ENCODE peak calls at places on chromosomes 16 and 17, in nine cellular contexts. N, E, X, J, I, U, Z, C and B are unnamed samples.
A peak's percentile ranks its signal among the peaks of the same experiment; 100 is the strongest.

GRCh38 chr17:77602062-77602746 is 356.3 kb upstream of the TNRC6C start:
- DNase-seq in N (peak; percentile 85), E (peak; percentile 68), X (peak; percentile 91), J (peak; percentile 69), I (no peak), U (no peak), Z (peak; percentile 68), C (no peak), B (peak; percentile 96)

GRCh38 chr17:7712111-7712771 is 5.3 kb upstream of the DNAH2 start:
- DNase-seq in N (no peak), E (no peak), X (no peak), J (no peak), I (no peak), U (no peak), Z (no peak), C (no peak), B (peak; percentile 31)

GRCh38 chr16:86787538-86787937 is 209.2 kb downstream of the FOXL1 start:
- DNase-seq in N (no peak), E (no peak), X (no peak), J (no peak), I (no peak), U (no peak), Z (no peak), C (no peak), B (no peak)

GRCh38 chr16:81003610-81004460 is 2.9 kb downstream of the CMC2 start:
- DNase-seq in N (no peak), E (peak; percentile 28), X (peak; percentile 33), J (peak; percentile 71), I (peak; percentile 15), U (no peak), Z (peak; percentile 41), C (no peak), B (no peak)

GRCh38 chr16:81996664-81997529 is 14.4 kb downstream of the SDR42E1 start:
- DNase-seq in N (no peak), E (peak; percentile 40), X (peak; percentile 76), J (peak; percentile 77), I (no peak), U (peak; percentile 51), Z (peak; percentile 72), C (no peak), B (peak; percentile 84)

GRCh38 chr17:4566785-4567184 is 6.4 kb upstream of the GGT6 start:
- DNase-seq in N (peak; percentile 43), E (no peak), X (peak; percentile 26), J (peak; percentile 61), I (peak; percentile 55), U (peak; percentile 94), Z (peak; percentile 51), C (no peak), B (peak; percentile 32)

GRCh38 chr17:77273397-77274136 is 132.8 kb downstream of the SEC14L1 start:
- DNase-seq in N (no peak), E (no peak), X (no peak), J (peak; percentile 51), I (no peak), U (no peak), Z (no peak), C (no peak), B (no peak)

GRCh38 chr17:60139438-60140285 is 10.1 kb upstream of the CA4 start:
- DNase-seq in N (peak; percentile 43), E (no peak), X (peak; percentile 55), J (peak; percentile 69), I (peak; percentile 49), U (peak; percentile 78), Z (peak; percentile 34), C (peak; percentile 78), B (peak; percentile 84)

GRCh38 chr17:51590071-51590470 is 329.7 kb downstream of the UTP18 start:
- DNase-seq in N (no peak), E (no peak), X (no peak), J (no peak), I (no peak), U (no peak), Z (no peak), C (no peak), B (no peak)

GRCh38 chr16:70258946-70259345 is 7.2 kb upstream of the EXOSC6 start:
- DNase-seq in N (no peak), E (no peak), X (no peak), J (no peak), I (no peak), U (no peak), Z (no peak), C (no peak), B (no peak)

GRCh38 chr17:7944321-7944720 is 12.3 kb downstream of the CNTROB start:
- DNase-seq in N (no peak), E (no peak), X (no peak), J (no peak), I (no peak), U (no peak), Z (no peak), C (no peak), B (no peak)

GRCh38 chr17:10612957-10613744 is 44.0 kb downstream of the MYH3 start:
- DNase-seq in N (no peak), E (peak; percentile 55), X (peak; percentile 93), J (peak; percentile 27), I (no peak), U (no peak), Z (no peak), C (no peak), B (peak; percentile 42)

GRCh38 chr16:82888616-82889015 is 261.8 kb downstream of the CDH13 start:
- DNase-seq in N (peak; percentile 20), E (peak; percentile 58), X (peak; percentile 77), J (no peak), I (no peak), U (no peak), Z (no peak), C (no peak), B (peak; percentile 75)

GRCh38 chr17:7884581-7885356 is 3.8 kb upstream of the CHD3 start:
- DNase-seq in N (no peak), E (no peak), X (no peak), J (no peak), I (no peak), U (no peak), Z (no peak), C (no peak), B (no peak)

GRCh38 chr17:43315369-43315768 is 81.6 kb upstream of the RNU2-1 start:
- DNase-seq in N (no peak), E (no peak), X (no peak), J (no peak), I (no peak), U (no peak), Z (no peak), C (no peak), B (no peak)

GRCh38 chr17:78774456-78774855 is 7.6 kb downstream of the CYTH1 start:
- DNase-seq in N (no peak), E (no peak), X (no peak), J (no peak), I (no peak), U (no peak), Z (no peak), C (no peak), B (no peak)

GRCh38 chr16:48682971-48683370 is 73.0 kb upstream of the N4BP1 start:
- DNase-seq in N (no peak), E (no peak), X (no peak), J (no peak), I (no peak), U (no peak), Z (no peak), C (no peak), B (no peak)

GRCh38 chr17:78534492-78535284 is 42.5 kb downstream of the DNAH17 start:
- DNase-seq in N (peak; percentile 22), E (no peak), X (no peak), J (no peak), I (no peak), U (no peak), Z (no peak), C (no peak), B (no peak)

GRCh38 chr17:56144205-56144604 is 9.1 kb upstream of the ANKFN1 start:
- DNase-seq in N (no peak), E (no peak), X (no peak), J (no peak), I (no peak), U (no peak), Z (no peak), C (no peak), B (no peak)

GRCh38 chr17:49926886-49927285 is 42.1 kb upstream of the DLX4 start:
- DNase-seq in N (no peak), E (no peak), X (peak; percentile 33), J (peak; percentile 70), I (no peak), U (no peak), Z (no peak), C (no peak), B (peak; percentile 38)

DNA sequence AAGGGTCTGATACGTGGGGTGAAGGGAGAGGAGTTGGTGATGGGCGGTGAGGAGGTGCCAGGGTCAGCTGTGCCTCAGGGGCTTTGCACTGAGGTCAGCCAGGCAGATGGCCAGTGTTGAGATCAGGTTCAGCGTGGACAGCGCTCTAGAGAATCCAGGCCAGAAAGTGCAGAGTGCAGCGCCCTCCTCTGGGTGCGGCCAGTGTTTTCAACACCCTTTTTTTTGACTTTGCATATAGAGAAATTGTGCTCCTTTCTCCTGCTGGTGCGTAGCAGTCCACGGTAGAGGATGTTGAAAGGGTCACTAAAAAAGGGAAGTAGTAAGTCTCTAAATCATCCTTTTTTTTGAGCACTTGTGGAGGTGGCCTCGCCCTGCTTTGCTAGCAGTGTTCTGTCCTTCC is 53.9 kb downstream of the BANP start:
- DNase-seq in N (no peak), E (no peak), X (no peak), J (peak; percentile 8), I (no peak), U (no peak), Z (no peak), C (no peak), B (no peak)
- TF ChIP-seq CTCF in N (no peak), E (no peak), X (peak; percentile 13), J (peak; percentile 25), I (no peak), U (peak; percentile 10), Z (no peak), C (no peak), B (no peak)

DNA sequence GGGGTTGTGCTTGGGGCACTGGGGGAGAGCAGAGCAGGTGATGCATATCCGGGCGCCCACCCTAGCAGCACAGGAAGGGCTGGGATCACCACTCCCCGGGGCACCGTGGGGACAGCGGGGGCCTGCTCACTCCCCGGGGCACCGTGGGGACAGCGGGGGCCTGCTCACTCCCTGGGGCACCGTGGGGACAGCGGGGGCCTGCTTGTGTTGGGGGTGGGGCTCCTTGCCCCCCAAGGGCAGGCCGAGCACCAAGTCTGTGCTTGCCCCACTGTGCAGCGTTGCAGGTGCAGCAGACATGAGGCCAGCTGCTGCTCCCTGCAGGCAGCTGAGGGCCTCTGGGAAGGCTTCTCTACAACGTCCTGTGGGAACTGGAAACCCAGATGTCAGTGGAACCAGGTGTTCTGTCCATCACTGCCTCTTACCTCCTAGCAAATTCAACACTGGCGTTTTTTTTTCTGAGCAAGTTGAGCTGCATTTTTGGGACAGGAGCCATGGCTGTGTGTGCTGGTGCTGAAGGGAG is 25.0 kb upstream of the ZNF750 start:
- DNase-seq in N (no peak), E (no peak), X (no peak), J (no peak), I (no peak), U (no peak), Z (no peak), C (no peak), B (no peak)
- H3K4me3 ChIP-seq in N (no peak overlapping the region), E (no peak overlapping the region), X (no peak overlapping the region), J (no peak overlapping the region), I (no peak overlapping the region), U (no peak overlapping the region), Z (no peak overlapping the region), C (no peak overlapping the region), B (no peak overlapping the region)

GRCh38 chr17:20074001-20074400 is 64.8 kb downstream of the SPECC1 start:
- DNase-seq in N (no peak), E (no peak), X (no peak), J (no peak), I (no peak), U (no peak), Z (no peak), C (no peak), B (no peak)
- TF ChIP-seq CTCF in N (no peak), E (no peak), X (no peak), J (no peak), I (no peak), U (no peak), Z (no peak), C (no peak), B (no peak)

GRCh38 chr17:39210093-39210434 is 10.0 kb downstream of the RPL19 start:
- DNase-seq in N (no peak), E (no peak), X (no peak), J (no peak), I (no peak), U (no peak), Z (no peak), C (no peak), B (no peak)
- H3K4me3 ChIP-seq in N (peak overlapping the region; percentile 18), E (peak overlapping the region; percentile 39), X (peak overlapping the region; percentile 46), J (peak overlapping the region; percentile 29), I (peak overlapping the region; percentile 32), U (peak overlapping the region; percentile 25), Z (peak overlapping the region; percentile 23), C (peak overlapping the region; percentile 35), B (peak overlapping the region; percentile 43)